ENCODE peak calls at places on chromosomes 12 and 14, in ten cellular contexts. S is heart left ventricle, E is esophagus muscularis mucosa, I is HFFc6, G is keratinocyte, H is kidney epithelial cell, D is MCF 10A, P is neural progenitor cell, O is AG09319, Q is A549. T is an unnamed sample.
A peak's percentile ranks its signal among the peaks of the same experiment; 100 is the strongest.

GRCh38 chr14:22558221-22558913 is 30.7 kb downstream of the DAD1 start:
- DNase-seq in S (no peak), E (no peak), I (no peak), G (no peak), H (no peak), D (no peak), P (peak; percentile 35), O (no peak), Q (no peak), T (no peak)

GRCh38 chr12:27707216-27707615 is 3.4 kb upstream of the MRPS35 start:
- DNase-seq in S (no peak), E (no peak), I (no peak), G (no peak), H (no peak), D (no peak), P (no peak), O (no peak), Q (no peak), T (no peak)

GRCh38 chr12:130514149-130514551 is 176.5 kb downstream of the PIWIL1 start:
- DNase-seq in S (no peak), E (no peak), I (no peak), G (no peak), H (no peak), D (no peak), P (peak; percentile 49), O (no peak), Q (no peak), T (no peak)

GRCh38 chr12:795305-795704 is 42.9 kb downstream of the WNK1 start:
- DNase-seq in S (no peak), E (no peak), I (no peak), G (no peak), H (peak; percentile 10), D (no peak), P (no peak), O (no peak), Q (no peak), T (no peak)

GRCh38 chr12:130097798-130098255 is 64.4 kb upstream of the FZD10 start:
- DNase-seq in S (no peak), E (no peak), I (no peak), G (peak; percentile 95), H (no peak), D (peak; percentile 80), P (no peak), O (no peak), Q (no peak), T (no peak)

GRCh38 chr12:106080111-106080732 is 58.5 kb downstream of the NUAK1 start:
- DNase-seq in S (peak; percentile 36), E (no peak), I (peak; percentile 57), G (no peak), H (no peak), D (no peak), P (peak; percentile 77), O (no peak), Q (no peak), T (peak; percentile 30)

GRCh38 chr12:97127061-97127460 is 220.0 kb downstream of the NEDD1 start:
- DNase-seq in S (no peak), E (no peak), I (no peak), G (no peak), H (no peak), D (no peak), P (peak; percentile 85), O (no peak), Q (no peak), T (no peak)

GRCh38 chr12:49671051-49671765 is 36.0 kb downstream of the FMNL3 start:
- DNase-seq in S (no peak), E (no peak), I (no peak), G (no peak), H (no peak), D (no peak), P (no peak), O (no peak), Q (no peak), T (no peak)

GRCh38 chr12:111448266-111448830 is 42.6 kb downstream of the SH2B3 start:
- DNase-seq in S (no peak), E (peak; percentile 72), I (no peak), G (no peak), H (no peak), D (no peak), P (no peak), O (no peak), Q (no peak), T (no peak)

GRCh38 chr12:43147893-43148292 is 404.1 kb downstream of the ADAMTS20 start:
- DNase-seq in S (no peak), E (no peak), I (no peak), G (no peak), H (no peak), D (peak; percentile 62), P (no peak), O (no peak), Q (no peak), T (no peak)

GRCh38 chr14:69475194-69475818 is 9.2 kb upstream of the PLEKHD1 start:
- DNase-seq in S (no peak), E (no peak), I (no peak), G (no peak), H (no peak), D (peak; percentile 53), P (peak; percentile 47), O (no peak), Q (peak; percentile 56), T (no peak)

GRCh38 chr12:123660328-123660727 is 10.6 kb upstream of the TCTN2 start:
- DNase-seq in S (no peak), E (no peak), I (peak; percentile 94), G (no peak), H (peak; percentile 21), D (peak; percentile 88), P (no peak), O (peak; percentile 62), Q (peak; percentile 43), T (no peak)

GRCh38 chr12:123655420-123655819 is 15.5 kb upstream of the TCTN2 start:
- DNase-seq in S (peak; percentile 58), E (no peak), I (no peak), G (no peak), H (no peak), D (no peak), P (no peak), O (no peak), Q (no peak), T (no peak)

GRCh38 chr12:123654129-123654701 is 16.7 kb upstream of the TCTN2 start:
- DNase-seq in S (no peak), E (no peak), I (no peak), G (no peak), H (no peak), D (no peak), P (no peak), O (no peak), Q (no peak), T (no peak)

DNA sequence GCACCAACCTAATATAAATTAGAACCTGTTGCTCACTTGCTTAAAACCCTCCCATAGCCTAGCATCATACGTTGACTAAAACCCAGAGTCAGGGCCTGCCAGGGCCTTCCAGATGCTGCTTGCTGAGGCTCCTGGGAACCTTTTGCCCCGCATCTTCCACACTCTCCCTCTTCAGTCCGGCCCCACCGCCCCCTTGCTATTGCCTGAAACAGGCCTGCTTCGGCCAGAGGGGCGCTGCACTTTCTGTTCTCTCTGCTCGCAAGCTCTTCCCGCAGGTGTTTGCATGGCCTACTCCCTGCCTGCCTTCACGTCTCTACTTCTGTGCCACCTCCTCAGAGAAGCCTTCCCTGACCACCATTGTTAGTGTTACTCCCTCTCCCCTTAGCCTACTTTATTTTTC is 13.7 kb upstream of the TCTN2 start:
- DNase-seq in S (no peak), E (no peak), I (no peak), G (no peak), H (no peak), D (no peak), P (no peak), O (no peak), Q (no peak), T (no peak)
- TF ChIP-seq CTCF in S (no peak), E (no peak), I (no peak), G (no peak), H (no peak), D (no peak), P (no peak), O (no peak), Q (no peak), T (no peak)

DNA sequence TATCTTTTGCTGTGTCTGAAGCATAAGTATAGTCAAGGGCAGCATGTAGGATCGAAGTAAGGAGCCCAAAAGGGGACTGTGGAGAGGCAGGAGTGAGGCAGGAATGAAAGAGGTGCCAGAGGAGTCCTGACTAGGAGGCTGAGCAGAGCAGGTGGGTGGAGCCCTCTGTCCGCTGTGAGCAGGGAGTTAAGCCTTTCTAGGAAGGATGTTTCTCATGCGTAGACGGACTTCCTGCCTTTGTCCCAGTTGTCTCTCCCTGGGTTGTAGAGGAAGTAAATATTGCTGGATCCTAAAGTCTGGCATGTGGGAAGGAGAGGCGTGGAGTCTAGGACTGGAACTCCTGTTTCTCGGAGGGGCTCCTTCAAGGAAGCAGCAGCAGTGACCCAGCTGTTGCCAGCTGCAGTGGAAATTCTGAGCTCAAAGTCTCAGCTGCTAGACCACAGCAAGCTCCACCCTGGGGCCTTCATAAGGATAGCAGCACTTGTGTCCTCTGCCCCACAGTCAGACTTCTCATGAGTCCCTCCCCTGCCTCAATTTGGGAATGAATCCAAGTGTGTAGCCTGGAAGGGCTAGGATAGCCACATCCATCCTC is 44.0 kb downstream of the RBMS2 start:
- DNase-seq in S (peak; percentile 91), E (no peak), I (peak; percentile 40), G (no peak), H (peak; percentile 18), D (no peak), P (peak; percentile 42), O (peak; percentile 22), Q (peak; percentile 73), T (no peak)
- TF ChIP-seq CTCF in S (no peak), E (no peak), I (no peak), G (no peak), H (no peak), D (no peak), P (no peak), O (no peak), Q (no peak), T (no peak)

DNA sequence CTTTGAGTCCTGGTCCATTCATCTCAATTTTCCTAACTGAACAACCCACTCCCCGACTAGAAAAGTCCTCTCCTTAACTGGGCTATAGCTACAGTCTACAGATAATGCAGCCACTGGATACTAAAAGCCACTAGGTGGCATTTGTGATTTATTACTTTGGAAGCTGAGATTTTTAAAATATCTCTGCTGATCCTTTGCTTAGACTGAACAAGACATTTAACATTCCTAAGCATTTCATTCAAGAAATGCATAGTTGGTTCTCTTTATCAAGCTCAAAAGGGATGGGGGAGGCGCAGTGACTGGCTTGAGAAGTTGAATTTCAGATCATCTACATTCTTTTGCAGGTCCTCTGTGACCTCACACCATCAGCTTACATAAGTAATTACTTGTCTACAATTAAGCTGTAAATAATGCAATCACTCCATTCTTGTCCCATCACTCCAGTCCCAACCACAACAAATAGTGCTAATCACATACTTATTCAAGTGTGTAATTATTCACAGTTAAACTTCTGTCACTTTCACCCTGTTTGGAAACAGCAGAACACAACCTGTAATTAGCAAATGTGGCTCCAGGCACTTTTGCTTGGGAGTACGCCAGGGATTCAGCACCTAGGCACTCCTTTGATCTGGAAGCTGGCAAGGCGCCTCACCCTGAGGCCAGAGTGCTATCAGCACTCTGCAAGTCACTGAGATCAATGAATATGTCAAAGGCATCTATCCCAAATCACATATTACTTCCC is 203.5 kb downstream of the NOVA1 start:
- DNase-seq in S (no peak), E (no peak), I (no peak), G (no peak), H (no peak), D (peak; percentile 1), P (peak; percentile 36), O (peak; percentile 8), Q (no peak), T (no peak)
- TF ChIP-seq CTCF in S (no peak), E (peak; percentile 38), I (peak; percentile 8), G (no peak), H (peak; percentile 30), D (peak; percentile 19), P (peak; percentile 43), O (peak; percentile 58), Q (peak; percentile 56), T (peak; percentile 51)

GRCh38 chr12:63821781-63822251 is 22.7 kb upstream of the SRGAP1 start:
- DNase-seq in S (no peak), E (no peak), I (peak; percentile 38), G (no peak), H (no peak), D (no peak), P (no peak), O (no peak), Q (no peak), T (no peak)
- TF ChIP-seq CTCF in S (no peak), E (no peak), I (no peak), G (no peak), H (no peak), D (no peak), P (no peak), O (no peak), Q (no peak), T (no peak)